ENCODE peak calls at places on chromosomes 7 and 10, in four cellular contexts. One of them, this sample, is unnamed.

GRCh38 chr10:86046845-86047460 is 319.6 kb downstream of the GRID1 start:
- DNase-seq in foreskin fibroblast: no peak
- DNase-seq in CD8-positive, alpha-beta T cell: no peak
- DNase-seq in left ventricle myocardium inferior: no peak
- DNase-seq in this sample: no peak

GRCh38 chr10:109773818-109774440 is 149.4 kb downstream of the XPNPEP1 start:
- DNase-seq in foreskin fibroblast: peak
- DNase-seq in CD8-positive, alpha-beta T cell: no peak
- DNase-seq in left ventricle myocardium inferior: no peak
- DNase-seq in this sample: peak

GRCh38 chr7:24464846-24465245 is 108.4 kb upstream of the PALS2 start:
- DNase-seq in foreskin fibroblast: no peak
- DNase-seq in CD8-positive, alpha-beta T cell: no peak
- DNase-seq in left ventricle myocardium inferior: no peak
- DNase-seq in this sample: no peak

GRCh38 chr10:106707657-106708056 is 456.8 kb downstream of the SORCS1 start:
- DNase-seq in foreskin fibroblast: no peak
- DNase-seq in CD8-positive, alpha-beta T cell: no peak
- DNase-seq in left ventricle myocardium inferior: no peak
- DNase-seq in this sample: no peak

GRCh38 chr10:33777223-33777622 is 442.8 kb upstream of the NRP1 start:
- DNase-seq in foreskin fibroblast: no peak
- DNase-seq in CD8-positive, alpha-beta T cell: no peak
- DNase-seq in left ventricle myocardium inferior: no peak
- DNase-seq in this sample: no peak

GRCh38 chr10:49115015-49115795 is at the start of gene VSTM4:
- DNase-seq in foreskin fibroblast: peak
- DNase-seq in CD8-positive, alpha-beta T cell: no peak
- DNase-seq in left ventricle myocardium inferior: peak
- DNase-seq in this sample: peak

GRCh38 chr10:89963446-89964102 is 262.2 kb downstream of the KIF20B start:
- DNase-seq in foreskin fibroblast: peak
- DNase-seq in CD8-positive, alpha-beta T cell: no peak
- DNase-seq in left ventricle myocardium inferior: no peak
- DNase-seq in this sample: no peak

GRCh38 chr10:47458466-47459154 is 25.3 kb downstream of the ANXA8 start:
- DNase-seq in foreskin fibroblast: peak
- DNase-seq in CD8-positive, alpha-beta T cell: no peak
- DNase-seq in left ventricle myocardium inferior: no peak
- DNase-seq in this sample: peak

GRCh38 chr7:151853896-151854807 is 22.8 kb downstream of the PRKAG2 start:
- DNase-seq in foreskin fibroblast: peak
- DNase-seq in CD8-positive, alpha-beta T cell: no peak
- DNase-seq in left ventricle myocardium inferior: peak
- DNase-seq in this sample: no peak

GRCh38 chr7:105461518-105461917 is 60.6 kb downstream of the PUS7 start:
- DNase-seq in foreskin fibroblast: peak
- DNase-seq in CD8-positive, alpha-beta T cell: no peak
- DNase-seq in left ventricle myocardium inferior: no peak
- DNase-seq in this sample: peak

GRCh38 chr7:41870017-41870416 is 167.1 kb upstream of the INHBA start:
- DNase-seq in foreskin fibroblast: peak
- DNase-seq in CD8-positive, alpha-beta T cell: no peak
- DNase-seq in left ventricle myocardium inferior: no peak
- DNase-seq in this sample: no peak

GRCh38 chr10:110973400-110973799 is 54.0 kb downstream of the SHOC2 start:
- DNase-seq in foreskin fibroblast: no peak
- DNase-seq in CD8-positive, alpha-beta T cell: no peak
- DNase-seq in left ventricle myocardium inferior: no peak
- DNase-seq in this sample: no peak

GRCh38 chr10:35368485-35369048 is 32.3 kb downstream of the CCNY start:
- DNase-seq in foreskin fibroblast: no peak
- DNase-seq in CD8-positive, alpha-beta T cell: no peak
- DNase-seq in left ventricle myocardium inferior: no peak
- DNase-seq in this sample: no peak

GRCh38 chr7:510061-510481 is 9.6 kb downstream of the PDGFA start:
- DNase-seq in foreskin fibroblast: no peak
- DNase-seq in CD8-positive, alpha-beta T cell: no peak
- DNase-seq in left ventricle myocardium inferior: peak
- DNase-seq in this sample: no peak

GRCh38 chr10:104117839-104118323 is 4.1 kb upstream of the SFR1 start:
- DNase-seq in foreskin fibroblast: peak
- DNase-seq in CD8-positive, alpha-beta T cell: no peak
- DNase-seq in left ventricle myocardium inferior: no peak
- DNase-seq in this sample: peak

GRCh38 chr7:137657476-137658193 is 189.1 kb downstream of the DGKI start:
- DNase-seq in foreskin fibroblast: no peak
- DNase-seq in CD8-positive, alpha-beta T cell: no peak
- DNase-seq in left ventricle myocardium inferior: no peak
- DNase-seq in this sample: no peak

GRCh38 chr10:74924251-74924954 is 98.0 kb downstream of the KAT6B start:
- DNase-seq in foreskin fibroblast: peak
- DNase-seq in CD8-positive, alpha-beta T cell: no peak
- DNase-seq in left ventricle myocardium inferior: no peak
- DNase-seq in this sample: peak
- H3K4me3 ChIP-seq in foreskin fibroblast: peak
- H3K4me3 ChIP-seq in CD8-positive, alpha-beta T cell: no peak
- H3K4me3 ChIP-seq in left ventricle myocardium inferior: peak
- H3K4me3 ChIP-seq in this sample: no peak

DNA sequence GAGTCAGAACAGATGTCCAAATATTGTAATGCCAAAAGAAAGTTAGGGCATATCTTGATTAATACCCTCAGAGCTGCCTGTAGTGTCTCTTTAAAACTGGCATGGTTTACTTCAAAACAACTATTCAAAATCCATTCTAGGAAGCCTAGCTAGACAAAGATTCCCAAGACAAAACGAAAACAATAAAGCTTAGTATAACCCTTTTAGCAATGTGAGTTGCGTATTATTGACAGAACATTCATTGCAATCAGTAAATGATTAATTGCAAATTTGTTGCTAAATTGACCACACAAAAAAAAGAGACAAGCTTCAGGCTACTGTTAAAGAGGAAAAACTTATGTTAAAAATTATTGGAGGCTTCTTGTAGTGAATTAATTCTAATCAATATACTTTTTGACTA is 406.9 kb downstream of the DGKB start:
- DNase-seq in foreskin fibroblast: no peak
- DNase-seq in CD8-positive, alpha-beta T cell: no peak
- DNase-seq in left ventricle myocardium inferior: no peak
- DNase-seq in this sample: no peak
- TF ChIP-seq CTCF in foreskin fibroblast: no peak
- TF ChIP-seq CTCF in CD8-positive, alpha-beta T cell: no peak
- TF ChIP-seq CTCF in left ventricle myocardium inferior: no peak
- TF ChIP-seq CTCF in this sample: no peak

GRCh38 chr10:23402856-23403255 is 36.0 kb upstream of the OTUD1 start:
- DNase-seq in foreskin fibroblast: no peak
- DNase-seq in CD8-positive, alpha-beta T cell: no peak
- DNase-seq in left ventricle myocardium inferior: no peak
- DNase-seq in this sample: no peak

GRCh38 chr10:23396695-23397094 is 42.2 kb upstream of the OTUD1 start:
- DNase-seq in foreskin fibroblast: no peak
- DNase-seq in CD8-positive, alpha-beta T cell: no peak
- DNase-seq in left ventricle myocardium inferior: no peak
- DNase-seq in this sample: no peak

GRCh38 chr10:23403719-23404118 is 35.2 kb upstream of the OTUD1 start:
- DNase-seq in foreskin fibroblast: no peak
- DNase-seq in CD8-positive, alpha-beta T cell: no peak
- DNase-seq in left ventricle myocardium inferior: no peak
- DNase-seq in this sample: no peak

GRCh38 chr10:23403278-23403677 is 35.6 kb upstream of the OTUD1 start:
- DNase-seq in foreskin fibroblast: no peak
- DNase-seq in CD8-positive, alpha-beta T cell: no peak
- DNase-seq in left ventricle myocardium inferior: no peak
- DNase-seq in this sample: no peak

GRCh38 chr10:23399701-23400144 is 39.2 kb upstream of the OTUD1 start:
- DNase-seq in foreskin fibroblast: peak
- DNase-seq in CD8-positive, alpha-beta T cell: no peak
- DNase-seq in left ventricle myocardium inferior: peak
- DNase-seq in this sample: peak
- H3K4me3 ChIP-seq in foreskin fibroblast: no peak
- H3K4me3 ChIP-seq in CD8-positive, alpha-beta T cell: no peak
- H3K4me3 ChIP-seq in left ventricle myocardium inferior: peak
- H3K4me3 ChIP-seq in this sample: no peak

DNA sequence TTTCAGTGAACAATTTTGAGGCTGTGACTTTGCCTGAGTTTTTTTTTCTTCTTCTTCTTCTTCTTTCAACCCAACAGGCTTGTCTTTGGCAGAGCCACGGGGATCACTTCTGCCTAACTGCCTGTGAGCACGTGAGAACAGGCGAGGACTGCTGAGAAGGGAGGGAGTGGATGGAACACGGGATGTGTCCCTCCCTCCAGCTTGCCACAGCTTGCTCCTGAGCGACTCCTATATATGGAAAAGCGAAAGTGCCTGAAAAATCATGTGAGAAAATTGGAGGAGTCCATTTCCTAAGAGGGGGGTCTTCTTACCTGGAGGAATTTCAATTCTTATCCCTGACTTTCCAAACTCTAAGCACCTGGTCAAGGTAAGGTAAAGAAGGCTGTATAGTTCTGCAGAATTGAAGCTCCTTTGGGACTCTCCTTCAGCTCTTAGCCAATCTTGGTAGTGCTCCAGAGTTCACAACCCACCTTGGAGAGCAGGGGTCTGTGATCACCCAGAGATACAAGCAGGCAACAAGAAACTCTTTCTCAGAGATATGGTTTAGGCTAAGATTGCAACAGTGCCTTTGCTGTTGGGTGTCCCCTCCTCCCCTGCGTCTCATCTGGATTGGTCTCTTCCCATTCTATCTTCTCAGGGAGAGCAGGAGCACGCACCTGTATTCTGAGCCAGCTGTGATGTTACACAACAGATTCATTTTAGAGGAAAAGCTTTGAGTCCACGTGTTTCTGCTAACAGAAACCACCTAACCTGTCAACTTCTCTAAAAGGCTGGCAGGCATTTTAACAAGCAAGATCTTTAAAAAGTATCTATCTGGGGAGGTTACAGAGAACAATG is at the start of gene MAT1A:
- DNase-seq in foreskin fibroblast: peak
- DNase-seq in CD8-positive, alpha-beta T cell: no peak
- DNase-seq in left ventricle myocardium inferior: no peak
- DNase-seq in this sample: peak
- TF ChIP-seq CTCF in foreskin fibroblast: no peak
- TF ChIP-seq CTCF in CD8-positive, alpha-beta T cell: no peak
- TF ChIP-seq CTCF in left ventricle myocardium inferior: no peak
- TF ChIP-seq CTCF in this sample: no peak

This sample was measured in choroid plexus epithelial cell.